ENCODE peak calls at places on chromosome 11, in seven cellular contexts. Z is GM19239; N is prostate gland; H is activated naive CD4-positive, alpha-beta T cell treated with Interleukin-2 at 50 U/mL for 16 hours; O is pancreas; W is uterus; V is HT1080. I is an unnamed sample.

GRCh38 chr11:44578279-44578678 is 12.8 kb downstream of the CD82 start:
- DNase-seq in O (no peak), W (no peak), V (no peak), Z (no peak), H (no peak), N (no peak), I (no peak)

GRCh38 chr11:123072279-123072678 is 10.3 kb upstream of the HSPA8 start:
- DNase-seq in V (no peak), W (no peak), Z (no peak), O (peak; percentile 87), N (peak; percentile 58), H (no peak), I (no peak)

GRCh38 chr11:109939176-109939810 is 153.9 kb upstream of the ZC3H12C start:
- DNase-seq in V (peak; percentile 71), W (no peak), O (peak; percentile 50), Z (no peak), N (peak; percentile 29), H (no peak), I (peak; percentile 88)

GRCh38 chr11:83004855-83005556 is 66.7 kb downstream of the RAB30 start:
- DNase-seq in Z (no peak), N (no peak), H (no peak), V (no peak), O (no peak), W (no peak), I (no peak)

GRCh38 chr11:63993100-63993499 is 6.9 kb downstream of the OTUB1 start:
- DNase-seq in V (no peak), Z (no peak), N (no peak), W (no peak), O (no peak), H (no peak), I (no peak)

GRCh38 chr11:208177-208916 is 839 bp downstream of the RIC8A start:
- DNase-seq in Z (peak; percentile 95), H (peak; percentile 85), W (peak; percentile 76), V (peak; percentile 70), O (peak; percentile 77), N (peak; percentile 70), I (peak; percentile 36)

GRCh38 chr11:8593935-8594909 is at the start of gene STK33:
- DNase-seq in H (peak; percentile 7), W (peak; percentile 39), Z (peak; percentile 76), O (peak; percentile 72), N (no peak), V (peak; percentile 82), I (peak; percentile 82)

GRCh38 chr11:107856180-107856980 is 2.2 kb downstream of the SLC35F2 start:
- DNase-seq in O (no peak), Z (no peak), W (no peak), H (peak; percentile 9), V (no peak), N (no peak), I (no peak)

I was measured in NCI-H1092 treated with DMSO at 0.1 percent for 48 hours.